ENCODE peak calls at places on chromosomes 2 and 18, in seven cellular contexts. H is sigmoid colon; S is CD8-positive, alpha-beta memory T cell; G is lower lobe of right lung; J is neural progenitor cell; D is heart left ventricle; L is GM23338. O is an unnamed sample. For H3K4me1, the result is how much of the 10 kb centered on the place peaks cover.

GRCh38 chr2:179991344-179991743 is 15.8 kb downstream of the CWC22 start:
- DNase-seq in H (no peak), D (no peak), S (no peak), L (peak), J (peak), G (no peak), O (no peak)

GRCh38 chr2:124524155-124524910 is 499.2 kb downstream of the CNTNAP5 start:
- DNase-seq in L (no peak), D (no peak), G (no peak), S (no peak), H (no peak), J (no peak), O (no peak)

GRCh38 chr18:51195602-51196115 is 1.8 kb downstream of the MEX3C start:
- DNase-seq in L (peak), G (no peak), S (peak), J (peak), D (no peak), H (no peak), O (peak)

GRCh38 chr2:64609229-64609994 is 44.3 kb downstream of the SERTAD2 start:
- DNase-seq in D (peak), J (peak), H (peak), S (peak), L (peak), G (peak), O (peak)

GRCh38 chr2:32384529-32384928 is 27.7 kb downstream of the BIRC6 start:
- DNase-seq in D (no peak), J (no peak), L (no peak), H (no peak), S (no peak), G (no peak), O (no peak)

GRCh38 chr2:118539290-118539689 is 308.2 kb downstream of the EN1 start:
- DNase-seq in L (peak), D (no peak), G (no peak), H (no peak), J (peak), S (no peak), O (no peak)

GRCh38 chr2:209425082-209426071 is 1.5 kb downstream of the MAP2 start:
- DNase-seq in J (peak), D (no peak), H (no peak), L (peak), G (no peak), S (no peak), O (no peak)

GRCh38 chr2:213422211-213422610 is 137.9 kb downstream of the SPAG16 start:
- DNase-seq in G (no peak), J (no peak), L (no peak), D (no peak), H (no peak), S (no peak), O (no peak)

GRCh38 chr2:3598197-3598910 is 3.4 kb downstream of the COLEC11 start:
- DNase-seq in G (no peak), S (no peak), J (no peak), H (no peak), D (no peak), L (no peak), O (no peak)

GRCh38 chr2:157349949-157350510 is 24.4 kb upstream of the ERMN start:
- DNase-seq in L (no peak), G (no peak), S (no peak), J (no peak), H (no peak), D (no peak), O (no peak)

GRCh38 chr2:102724553-102724952 is 37.3 kb upstream of the TMEM182 start:
- DNase-seq in S (no peak), D (no peak), G (no peak), J (no peak), L (no peak), H (no peak), O (no peak)

GRCh38 chr18:58695772-58696171 is 24.5 kb downstream of the MALT1 start:
- DNase-seq in D (no peak), L (no peak), G (no peak), J (no peak), H (no peak), S (no peak), O (no peak)

GRCh38 chr2:111042772-111043771 is 77.6 kb upstream of the BCL2L11 start:
- DNase-seq in G (no peak), L (no peak), H (no peak), S (no peak), D (no peak), J (no peak), O (no peak)

GRCh38 chr2:160956243-160956802 is 203.9 kb upstream of the TANK start:
- DNase-seq in J (no peak), L (no peak), H (peak), G (no peak), D (peak), S (no peak), O (no peak)

GRCh38 chr2:226902041-226902972 is 66.5 kb downstream of the RHBDD1 start:
- DNase-seq in D (no peak), J (no peak), G (no peak), L (no peak), S (no peak), H (no peak), O (no peak)

GRCh38 chr2:206105541-206105940 is 19.6 kb upstream of the INO80D start:
- DNase-seq in S (no peak), G (no peak), J (no peak), H (no peak), D (no peak), L (no peak), O (no peak)

GRCh38 chr2:218400167-218400929 is 680 bp downstream of the CTDSP1 start:
- DNase-seq in D (peak), J (peak), H (peak), L (peak), G (peak), S (peak), O (peak)

GRCh38 chr2:51213826-51214225 is 181.9 kb upstream of the NRXN1 start:
- DNase-seq in D (no peak), H (no peak), G (no peak), J (no peak), S (no peak), L (no peak), O (no peak)

GRCh38 chr2:54834721-54835120 is 111.3 kb downstream of the EML6 start:
- DNase-seq in G (no peak), S (no peak), J (no peak), D (no peak), H (no peak), L (no peak), O (no peak)

GRCh38 chr2:239113164-239113563 is 265.3 kb downstream of the TWIST2 start:
- DNase-seq in H (peak), S (no peak), D (no peak), J (no peak), G (no peak), L (no peak), O (peak)

GRCh38 chr2:30963184-30963583 is 155.9 kb upstream of the CAPN13 start:
- DNase-seq in J (no peak), G (no peak), L (no peak), H (no peak), S (no peak), D (no peak), O (no peak)

GRCh38 chr18:71899707-71900483 is 644.2 kb downstream of the CBLN2 start:
- DNase-seq in H (no peak), L (no peak), G (no peak), J (no peak), S (no peak), D (no peak), O (no peak)

GRCh38 chr2:222643134-222643533 is 12.8 kb downstream of the FARSB start:
- DNase-seq in H (no peak), S (no peak), G (no peak), L (no peak), D (no peak), J (no peak), O (no peak)

GRCh38 chr2:63035686-63036085 is 14.9 kb upstream of the OTX1 start:
- DNase-seq in G (no peak), J (no peak), L (no peak), D (no peak), H (no peak), S (no peak), O (no peak)

GRCh38 chr2:88059979-88060906 is 4.7 kb upstream of the KRCC1 start:
- DNase-seq in J (peak), D (no peak), S (no peak), L (peak), G (no peak), H (no peak), O (no peak)

GRCh38 chr2:178070824-178071223 is 1.8 kb downstream of the PDE11A start:
- DNase-seq in G (no peak), D (no peak), J (no peak), L (no peak), S (no peak), H (no peak), O (no peak)

GRCh38 chr2:160635488-160635887 is 141.9 kb upstream of the RBMS1 start:
- DNase-seq in G (no peak), L (no peak), J (no peak), H (no peak), S (no peak), D (peak), O (no peak)

GRCh38 chr2:72222829-72223564 is 75.3 kb upstream of the CYP26B1 start:
- DNase-seq in J (no peak), H (no peak), L (no peak), S (no peak), D (no peak), G (no peak), O (no peak)

GRCh38 chr2:39851691-39852110 is 72.6 kb upstream of the THUMPD2 start:
- DNase-seq in H (no peak), G (no peak), L (peak), J (peak), S (no peak), D (no peak), O (no peak)

GRCh38 chr2:66387374-66387773 is 47.6 kb upstream of the MEIS1 start:
- DNase-seq in D (no peak), G (no peak), S (no peak), J (peak), H (no peak), L (peak), O (no peak)

GRCh38 chr2:227788556-227788955 is 25.1 kb upstream of the CCL20 start:
- DNase-seq in J (no peak), S (no peak), D (no peak), L (no peak), H (no peak), G (no peak), O (no peak)

GRCh38 chr2:70029814-70030409 is 57.4 kb upstream of the PCBP1 start:
- DNase-seq in D (peak), L (peak), H (peak), G (peak), J (peak), S (no peak), O (peak)

GRCh38 chr2:110903548-110903947 is 171.2 kb downstream of the ACOXL start:
- DNase-seq in D (no peak), G (no peak), L (no peak), J (no peak), S (no peak), H (peak), O (peak)

GRCh38 chr18:58314284-58314683 is 270.3 kb downstream of the NEDD4L start:
- DNase-seq in G (peak), S (no peak), L (no peak), J (no peak), H (peak), D (peak), O (peak)

GRCh38 chr2:158497486-158497885 is 40.7 kb downstream of the PKP4 start:
- DNase-seq in J (no peak), D (no peak), L (no peak), G (no peak), S (no peak), H (no peak), O (no peak)
- H3K4me1 ChIP-seq in J (under half), D (under half), L (under half), G (under half), S (under half), H (under half), O (under half)

DNA sequence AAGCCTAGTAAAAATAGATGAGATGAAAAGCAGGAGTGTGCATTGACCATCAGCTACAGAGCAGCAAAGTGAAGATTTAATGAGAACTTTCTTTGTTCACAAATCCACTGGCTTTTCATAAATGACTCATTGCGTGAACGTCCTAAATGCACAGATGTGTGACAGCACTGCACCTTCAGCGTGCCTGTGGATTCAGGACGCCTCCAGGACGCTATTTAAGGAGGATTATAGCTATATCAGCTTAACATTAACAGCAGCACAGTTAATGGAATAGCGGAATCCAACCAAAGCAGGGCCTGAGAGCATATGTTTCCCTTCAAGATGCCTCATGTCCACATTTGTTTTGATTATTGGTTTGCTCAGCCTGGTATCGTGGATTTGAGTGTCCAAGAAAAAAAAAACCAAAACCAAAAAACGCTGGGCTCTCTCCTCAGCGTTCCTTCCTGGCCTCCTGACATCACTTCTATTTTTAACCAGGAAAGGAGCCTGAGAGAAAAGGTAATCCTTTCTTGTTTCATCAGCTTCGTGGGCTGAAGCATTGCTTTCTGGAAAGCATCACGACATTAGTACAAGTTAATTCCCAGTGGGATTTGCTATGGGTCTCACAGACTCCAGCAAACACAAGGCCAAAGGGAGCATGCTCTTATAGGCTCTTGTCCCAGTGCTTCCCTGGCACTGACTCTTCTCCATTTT is 447.0 kb upstream of the SMIM21 start:
- DNase-seq in S (no peak), G (no peak), H (no peak), L (no peak), J (no peak), D (no peak), O (no peak)
- H3K4me1 ChIP-seq in S (under half), G (under half), H (under half), L (under half), J (under half), D (under half), O (under half)

GRCh38 chr2:198143156-198143555 is 338.8 kb downstream of the PLCL1 start:
- DNase-seq in S (no peak), L (no peak), J (no peak), H (no peak), G (no peak), D (no peak), O (no peak)

GRCh38 chr2:198141726-198142125 is 337.3 kb downstream of the PLCL1 start:
- DNase-seq in L (no peak), J (no peak), D (no peak), S (no peak), G (no peak), H (no peak), O (no peak)

GRCh38 chr2:198143793-198144192 is 339.4 kb downstream of the PLCL1 start:
- DNase-seq in J (no peak), L (no peak), D (no peak), S (no peak), H (no peak), G (no peak), O (no peak)

GRCh38 chr2:198144621-198145020 is 340.2 kb downstream of the PLCL1 start:
- DNase-seq in H (no peak), S (no peak), G (no peak), D (no peak), L (no peak), J (peak), O (no peak)
- H3K4me1 ChIP-seq in H (under half), S (under half), G (under half), D (under half), L (under half), J (under half), O (under half)

GRCh38 chr2:201059961-201060525 is 11.4 kb downstream of the HYCC2 start:
- DNase-seq in G (no peak), D (no peak), S (no peak), J (no peak), H (no peak), L (no peak), O (no peak)
- H3K4me1 ChIP-seq in G (under half), D (under half), S (under half), J (under half), H (under half), L (under half), O (under half)

GRCh38 chr2:37555457-37555856 is 116.0 kb downstream of the CDC42EP3 start:
- DNase-seq in H (no peak), S (no peak), D (no peak), L (no peak), J (no peak), G (peak), O (no peak)
- H3K4me1 ChIP-seq in H (under half), S (under half), D (under half), L (under half), J (under half), G (under half), O (under half)

GRCh38 chr2:47198985-47199451 is 43.9 kb upstream of the STPG4 start:
- DNase-seq in J (no peak), H (no peak), S (no peak), G (no peak), L (no peak), D (no peak), O (no peak)

GRCh38 chr2:47193607-47194006 is 38.5 kb upstream of the STPG4 start:
- DNase-seq in L (no peak), D (no peak), H (no peak), J (no peak), G (no peak), S (no peak), O (no peak)

GRCh38 chr2:47195149-47195548 is 40.0 kb upstream of the STPG4 start:
- DNase-seq in J (no peak), S (no peak), D (no peak), L (no peak), G (no peak), H (no peak), O (no peak)

GRCh38 chr2:47194410-47194809 is 39.3 kb upstream of the STPG4 start:
- DNase-seq in S (no peak), J (no peak), L (no peak), G (no peak), D (no peak), H (no peak), O (no peak)

GRCh38 chr2:47196499-47196898 is 41.4 kb upstream of the STPG4 start:
- DNase-seq in S (no peak), L (no peak), J (no peak), H (no peak), G (no peak), D (no peak), O (no peak)
- H3K4me1 ChIP-seq in S (under half), L (under half), J (under half), H (under half), G (under half), D (under half), O (under half)

DNA sequence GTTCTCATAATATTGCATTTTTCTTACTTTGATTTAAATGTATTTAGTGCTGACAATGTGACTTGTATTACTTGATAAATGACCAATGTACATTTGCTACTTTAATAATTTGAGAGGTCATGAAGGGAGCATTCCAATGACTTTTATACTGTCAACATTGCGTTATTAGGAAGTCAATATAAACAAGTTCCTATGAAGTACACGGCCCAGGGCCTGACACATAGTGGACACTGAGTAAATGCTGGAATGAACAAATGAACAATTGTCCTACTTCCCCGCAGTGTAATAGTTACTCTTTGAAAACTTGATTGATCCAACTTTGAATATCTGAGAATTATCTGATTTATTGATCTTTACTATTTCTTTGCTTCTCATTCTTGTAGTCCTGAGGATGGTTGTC is 47.3 kb downstream of the PKP4 start:
- DNase-seq in L (no peak), S (no peak), H (no peak), J (no peak), G (no peak), D (no peak), O (no peak)
- H3K4me1 ChIP-seq in L (under half), S (under half), H (under half), J (under half), G (under half), D (under half), O (under half)

O was measured in transverse colon.